ENCODE peak calls at places on chromosomes 11 and 22, in six cellular contexts. Z is endothelial cell, V is WTC11, P is hepatocyte, T is GM06990, L is HFF-Myc. R is an unnamed sample.
A peak's percentile ranks its signal among the peaks of the same experiment; 100 is the strongest.

GRCh38 chr11:68889948-68890446 is 13.6 kb downstream of the MRPL21 start:
- DNase-seq in Z (peak; percentile 64), V (peak; percentile 79), L (peak; percentile 98), P (peak; percentile 74), T (no peak), R (no peak)

GRCh38 chr11:67372993-67373915 is at the start of gene CLCF1:
- DNase-seq in P (peak; percentile 89), Z (peak; percentile 72), T (peak; percentile 59), L (no peak), V (peak; percentile 68), R (no peak)

GRCh38 chr11:12205330-12205729 is 94.9 kb downstream of the MICAL2 start:
- DNase-seq in P (no peak), Z (no peak), T (no peak), L (no peak), V (no peak), R (no peak)

GRCh38 chr11:10975287-10975721 is 117.5 kb upstream of the ZBED5 start:
- DNase-seq in V (no peak), Z (no peak), L (no peak), P (peak; percentile 37), T (no peak), R (no peak)

GRCh38 chr22:20203142-20204099 is 52.6 kb upstream of the CCDC188 start:
- DNase-seq in T (no peak), L (peak; percentile 29), Z (no peak), V (peak; percentile 61), P (peak; percentile 82), R (no peak)

GRCh38 chr11:11963842-11964773 is 44.3 kb downstream of the DKK3 start:
- DNase-seq in T (no peak), L (no peak), Z (no peak), P (no peak), V (no peak), R (no peak)

GRCh38 chr11:926341-926916 is 759 bp downstream of the AP2A2 start:
- DNase-seq in P (peak; percentile 60), Z (peak; percentile 45), L (no peak), V (no peak), T (no peak), R (no peak)

GRCh38 chr11:67412495-67413179 is 2.8 kb upstream of the CARNS1 start:
- DNase-seq in L (no peak), T (no peak), Z (no peak), P (no peak), V (no peak), R (no peak)

GRCh38 chr22:30903876-30904460 is 64.6 kb downstream of the MORC2 start:
- DNase-seq in P (no peak), Z (no peak), T (no peak), V (no peak), L (no peak), R (no peak)

GRCh38 chr11:86947541-86947940 is 7.7 kb downstream of the FZD4 start:
- DNase-seq in Z (no peak), L (no peak), T (no peak), P (no peak), V (no peak), R (no peak)

GRCh38 chr11:85680897-85681296 is 5.1 kb downstream of the CCDC89 start:
- DNase-seq in T (no peak), L (no peak), V (no peak), P (no peak), Z (no peak), R (no peak)

GRCh38 chr11:81207421-81208054 is 1526.1 kb downstream of the FAM181B start:
- DNase-seq in P (no peak), T (no peak), Z (no peak), V (peak; percentile 11), L (no peak), R (no peak)

GRCh38 chr11:112292785-112293407 is 32.2 kb upstream of the PLET1 start:
- DNase-seq in T (no peak), P (no peak), V (no peak), Z (no peak), L (peak; percentile 36), R (no peak)

GRCh38 chr11:11244470-11245080 is 108.5 kb downstream of the CSNK2A3 start:
- DNase-seq in T (no peak), L (no peak), Z (no peak), V (no peak), P (no peak), R (no peak)

GRCh38 chr22:49917997-49918910 is at the start of the genes ALG12 and CRELD2:
- DNase-seq in Z (peak; percentile 99), T (peak; percentile 97), P (peak; percentile 99), L (peak; percentile 81), V (peak; percentile 98), R (peak; percentile 83)

GRCh38 chr11:68843703-68844312 is 2.1 kb upstream of the CPT1A start:
- DNase-seq in V (peak; percentile 80), L (no peak), Z (peak; percentile 18), P (peak; percentile 84), T (peak; percentile 86), R (peak; percentile 36)

GRCh38 chr22:41565403-41566054 is 4.7 kb downstream of the CSDC2 start:
- DNase-seq in L (peak; percentile 81), T (no peak), Z (no peak), P (peak; percentile 67), V (no peak), R (no peak)

DNA sequence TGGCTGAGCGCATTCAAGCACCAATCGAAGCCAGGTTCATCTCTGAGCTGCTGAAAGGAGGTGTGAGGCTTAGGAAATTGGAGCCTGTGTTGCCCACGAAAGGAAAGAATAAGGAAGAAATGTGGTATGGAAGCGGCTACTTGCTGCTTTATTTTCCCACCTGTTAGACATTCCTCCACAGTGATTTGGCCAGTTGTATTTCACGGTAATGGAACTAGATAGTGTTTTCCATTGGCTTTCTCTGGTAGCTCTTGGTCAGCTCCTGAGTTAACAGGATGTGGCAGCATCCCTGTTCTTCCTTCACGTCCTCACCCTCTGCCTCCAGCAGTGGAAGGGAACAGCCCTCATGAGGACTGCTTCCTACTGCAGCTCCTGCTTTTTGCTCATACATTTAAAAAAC is 44.7 kb downstream of the BID start:
- DNase-seq in Z (no peak), V (no peak), P (no peak), L (no peak), T (no peak), R (no peak)
- TF ChIP-seq CTCF in Z (no peak), V (no peak), P (no peak), L (no peak), T (no peak), R (no peak)

GRCh38 chr11:65558785-65559509 is 788 bp upstream of the LTBP3 start:
- DNase-seq in Z (no peak), P (peak; percentile 72), V (no peak), T (no peak), L (no peak), R (no peak)
- TF ChIP-seq CTCF in Z (no peak), P (no peak), V (no peak), T (no peak), L (no peak), R (no peak)

GRCh38 chr11:47488111-47488510 is 39.2 kb upstream of the RAPSN start:
- DNase-seq in L (no peak), P (no peak), Z (no peak), T (no peak), V (no peak), R (no peak)
- TF ChIP-seq CTCF in L (no peak), P (no peak), Z (no peak), T (no peak), V (no peak), R (no peak)

DNA sequence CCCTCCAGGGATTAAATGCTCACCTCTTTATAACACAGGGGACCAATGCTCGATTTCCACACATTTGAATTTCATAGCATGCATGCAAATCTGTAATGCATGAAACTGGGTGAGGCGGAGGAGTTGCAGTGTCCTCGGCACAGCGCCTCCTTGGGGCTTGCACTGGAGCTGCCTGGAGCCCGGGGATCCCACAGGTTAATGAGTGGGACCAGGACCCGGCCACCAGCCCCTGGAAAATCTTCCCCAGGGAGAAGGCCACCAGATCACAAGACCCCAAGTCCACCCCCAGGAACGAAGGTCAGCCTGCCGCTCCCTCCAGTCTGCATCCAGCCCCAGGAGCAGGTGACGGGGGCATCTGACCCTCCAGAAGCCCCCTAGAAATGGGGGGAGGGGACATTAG is 119.1 kb downstream of the MN1 start:
- DNase-seq in V (peak; percentile 73), P (no peak), T (no peak), Z (peak; percentile 38), L (no peak), R (no peak)
- TF ChIP-seq CTCF in V (peak; percentile 80), P (peak; percentile 22), T (no peak), Z (peak; percentile 48), L (peak; percentile 26), R (peak; percentile 17)

DNA sequence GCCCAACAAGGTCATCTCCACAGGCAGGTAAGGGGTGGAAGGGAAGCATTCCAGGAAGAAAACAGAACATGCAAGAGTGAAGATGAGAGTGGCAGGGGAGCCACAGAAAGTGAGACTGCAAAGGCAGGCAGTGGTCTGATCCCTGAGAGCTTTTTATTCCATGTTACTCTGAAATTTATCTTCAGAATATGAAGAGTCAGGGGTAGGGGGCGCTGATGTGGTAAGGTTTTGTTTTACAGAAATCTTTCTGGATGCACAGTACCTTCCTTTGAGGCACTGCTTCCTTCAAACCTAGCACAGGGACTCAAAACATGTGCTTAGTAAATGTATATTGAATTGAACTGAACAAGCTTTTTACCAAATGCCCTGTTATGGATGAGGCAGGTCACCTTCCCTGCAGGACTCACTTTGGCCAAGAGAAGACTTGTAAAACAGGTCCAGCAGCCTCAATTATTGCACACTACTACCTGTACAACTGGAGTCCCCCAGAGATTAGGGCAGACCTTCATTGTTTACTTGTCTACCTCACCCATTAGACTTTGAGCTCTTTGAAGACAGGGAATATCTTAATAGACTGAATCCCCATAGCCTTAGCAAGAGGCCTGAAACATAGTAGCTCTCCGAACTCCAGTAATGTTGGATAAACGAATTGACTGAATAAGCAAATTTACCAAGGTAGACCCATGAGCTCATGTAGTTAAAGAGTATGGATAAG is 2.2 kb downstream of the PAK1 start:
- DNase-seq in P (peak; percentile 74), T (no peak), V (peak; percentile 30), L (no peak), Z (peak; percentile 51), R (no peak)
- TF ChIP-seq CTCF in P (peak; percentile 42), T (peak; percentile 38), V (no peak), L (peak; percentile 10), Z (peak; percentile 18), R (peak; percentile 45)

DNA sequence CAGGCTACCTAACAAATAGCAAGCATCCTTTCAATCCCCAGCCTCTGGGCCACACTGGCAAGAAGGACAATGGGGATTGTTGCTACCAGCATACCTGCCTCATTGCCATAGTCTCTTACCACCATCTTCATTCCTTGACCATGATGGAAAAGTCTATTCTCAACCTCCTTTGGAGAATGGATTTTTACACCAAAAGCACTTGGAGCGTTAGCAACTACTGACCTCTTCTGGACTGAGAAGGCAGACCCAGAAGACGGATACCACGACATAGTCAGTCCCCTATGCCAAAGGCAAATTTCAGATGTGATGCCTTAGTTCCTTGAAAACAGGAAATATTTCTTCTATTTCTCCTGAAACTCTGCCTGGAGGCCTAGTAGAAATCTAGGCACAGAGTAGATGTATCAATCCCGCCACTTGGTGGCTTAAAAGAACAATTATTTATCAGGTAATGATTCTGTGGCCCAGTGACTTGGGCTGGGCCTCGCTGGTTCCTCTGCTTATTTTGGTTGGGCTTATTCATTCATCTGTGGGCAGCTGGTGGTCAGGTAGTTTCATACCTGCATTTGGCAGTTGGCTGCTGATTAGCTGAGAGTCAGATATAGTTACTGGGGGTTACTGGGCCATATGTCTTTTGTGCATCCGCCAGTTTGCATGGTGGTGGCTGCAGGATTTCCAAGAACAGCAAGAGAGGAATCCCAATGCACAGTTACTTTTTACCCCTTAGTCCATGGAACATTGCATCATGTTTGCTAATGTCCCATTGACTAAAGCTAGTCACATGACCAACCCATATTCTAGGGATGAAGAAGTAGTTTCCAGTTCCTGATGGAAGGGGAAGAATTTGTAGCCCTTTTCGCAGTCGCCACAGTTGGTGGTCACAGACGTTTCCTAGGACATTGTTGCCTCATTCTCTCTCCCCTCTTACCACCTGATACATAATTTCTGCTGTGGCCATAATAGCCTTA is 75.2 kb downstream of the DHCR7 start:
- DNase-seq in P (peak; percentile 46), L (no peak), Z (no peak), T (peak; percentile 32), V (no peak), R (peak; percentile 62)
- TF ChIP-seq CTCF in P (peak; percentile 66), L (peak; percentile 33), Z (no peak), T (peak; percentile 35), V (no peak), R (peak; percentile 34)

R was measured in GM12864.